ENCODE peak calls at places on chromosome 10, in eight cellular contexts. One of them, this sample, is unnamed.

GRCh38 chr10:97332586-97333350 is 1.8 kb downstream of the FRAT2 start:
- DNase-seq in pulmonary artery endothelial cell: peak
- DNase-seq in GM12878: no peak
- DNase-seq in choroid plexus epithelial cell: peak
- DNase-seq in CD4-positive, alpha-beta memory T cell: no peak
- DNase-seq in activated naive CD8-positive, alpha-beta T cell treated with anti-CD3 and anti-CD28 coated beads, Interleukin-2, amount 50 U/mL, for 16 hours: no peak
- DNase-seq in IMR-90: peak
- DNase-seq in stimulated activated CD4-positive, alpha-beta T cell treated with anti-CD3 and anti-CD28 coated beads, Interleukin-1b, Interleukin-23, amount 100 ng/mL, for 4 hours: no peak
- DNase-seq in this sample: no peak

GRCh38 chr10:75658915-75659314 is 227.5 kb downstream of the LRMDA start:
- DNase-seq in pulmonary artery endothelial cell: no peak
- DNase-seq in GM12878: no peak
- DNase-seq in choroid plexus epithelial cell: no peak
- DNase-seq in CD4-positive, alpha-beta memory T cell: no peak
- DNase-seq in activated naive CD8-positive, alpha-beta T cell treated with anti-CD3 and anti-CD28 coated beads, Interleukin-2, amount 50 U/mL, for 16 hours: no peak
- DNase-seq in IMR-90: no peak
- DNase-seq in stimulated activated CD4-positive, alpha-beta T cell treated with anti-CD3 and anti-CD28 coated beads, Interleukin-1b, Interleukin-23, amount 100 ng/mL, for 4 hours: no peak
- DNase-seq in this sample: no peak

GRCh38 chr10:34102237-34102673 is 712.8 kb downstream of the PARD3 start:
- DNase-seq in pulmonary artery endothelial cell: no peak
- DNase-seq in GM12878: no peak
- DNase-seq in choroid plexus epithelial cell: no peak
- DNase-seq in CD4-positive, alpha-beta memory T cell: no peak
- DNase-seq in activated naive CD8-positive, alpha-beta T cell treated with anti-CD3 and anti-CD28 coated beads, Interleukin-2, amount 50 U/mL, for 16 hours: no peak
- DNase-seq in IMR-90: peak
- DNase-seq in stimulated activated CD4-positive, alpha-beta T cell treated with anti-CD3 and anti-CD28 coated beads, Interleukin-1b, Interleukin-23, amount 100 ng/mL, for 4 hours: no peak
- DNase-seq in this sample: no peak

GRCh38 chr10:44929356-44930113 is 18.4 kb downstream of the TMEM72 start:
- DNase-seq in pulmonary artery endothelial cell: no peak
- DNase-seq in GM12878: no peak
- DNase-seq in choroid plexus epithelial cell: no peak
- DNase-seq in CD4-positive, alpha-beta memory T cell: no peak
- DNase-seq in activated naive CD8-positive, alpha-beta T cell treated with anti-CD3 and anti-CD28 coated beads, Interleukin-2, amount 50 U/mL, for 16 hours: no peak
- DNase-seq in IMR-90: no peak
- DNase-seq in stimulated activated CD4-positive, alpha-beta T cell treated with anti-CD3 and anti-CD28 coated beads, Interleukin-1b, Interleukin-23, amount 100 ng/mL, for 4 hours: no peak
- DNase-seq in this sample: no peak

GRCh38 chr10:70312972-70313371 is 29.2 kb upstream of the NPFFR1 start:
- DNase-seq in pulmonary artery endothelial cell: no peak
- DNase-seq in GM12878: no peak
- DNase-seq in choroid plexus epithelial cell: no peak
- DNase-seq in CD4-positive, alpha-beta memory T cell: no peak
- DNase-seq in activated naive CD8-positive, alpha-beta T cell treated with anti-CD3 and anti-CD28 coated beads, Interleukin-2, amount 50 U/mL, for 16 hours: no peak
- DNase-seq in IMR-90: peak
- DNase-seq in stimulated activated CD4-positive, alpha-beta T cell treated with anti-CD3 and anti-CD28 coated beads, Interleukin-1b, Interleukin-23, amount 100 ng/mL, for 4 hours: no peak
- DNase-seq in this sample: no peak

GRCh38 chr10:31745612-31746376 is 182.8 kb downstream of the ARHGAP12 start:
- DNase-seq in pulmonary artery endothelial cell: peak
- DNase-seq in GM12878: no peak
- DNase-seq in choroid plexus epithelial cell: peak
- DNase-seq in CD4-positive, alpha-beta memory T cell: no peak
- DNase-seq in activated naive CD8-positive, alpha-beta T cell treated with anti-CD3 and anti-CD28 coated beads, Interleukin-2, amount 50 U/mL, for 16 hours: no peak
- DNase-seq in IMR-90: peak
- DNase-seq in stimulated activated CD4-positive, alpha-beta T cell treated with anti-CD3 and anti-CD28 coated beads, Interleukin-1b, Interleukin-23, amount 100 ng/mL, for 4 hours: peak
- DNase-seq in this sample: no peak

GRCh38 chr10:101223274-101224059 is 5.8 kb downstream of the LBX1 start:
- DNase-seq in pulmonary artery endothelial cell: no peak
- DNase-seq in GM12878: no peak
- DNase-seq in choroid plexus epithelial cell: no peak
- DNase-seq in CD4-positive, alpha-beta memory T cell: no peak
- DNase-seq in activated naive CD8-positive, alpha-beta T cell treated with anti-CD3 and anti-CD28 coated beads, Interleukin-2, amount 50 U/mL, for 16 hours: no peak
- DNase-seq in IMR-90: no peak
- DNase-seq in stimulated activated CD4-positive, alpha-beta T cell treated with anti-CD3 and anti-CD28 coated beads, Interleukin-1b, Interleukin-23, amount 100 ng/mL, for 4 hours: no peak
- DNase-seq in this sample: no peak

GRCh38 chr10:86078639-86079035 is 288.0 kb downstream of the GRID1 start:
- DNase-seq in pulmonary artery endothelial cell: no peak
- DNase-seq in GM12878: no peak
- DNase-seq in choroid plexus epithelial cell: no peak
- DNase-seq in CD4-positive, alpha-beta memory T cell: no peak
- DNase-seq in activated naive CD8-positive, alpha-beta T cell treated with anti-CD3 and anti-CD28 coated beads, Interleukin-2, amount 50 U/mL, for 16 hours: no peak
- DNase-seq in IMR-90: no peak
- DNase-seq in stimulated activated CD4-positive, alpha-beta T cell treated with anti-CD3 and anti-CD28 coated beads, Interleukin-1b, Interleukin-23, amount 100 ng/mL, for 4 hours: no peak
- DNase-seq in this sample: no peak

GRCh38 chr10:9052767-9053166 is 998.3 kb downstream of the GATA3 start:
- DNase-seq in pulmonary artery endothelial cell: no peak
- DNase-seq in GM12878: no peak
- DNase-seq in choroid plexus epithelial cell: no peak
- DNase-seq in CD4-positive, alpha-beta memory T cell: no peak
- DNase-seq in activated naive CD8-positive, alpha-beta T cell treated with anti-CD3 and anti-CD28 coated beads, Interleukin-2, amount 50 U/mL, for 16 hours: no peak
- DNase-seq in IMR-90: no peak
- DNase-seq in stimulated activated CD4-positive, alpha-beta T cell treated with anti-CD3 and anti-CD28 coated beads, Interleukin-1b, Interleukin-23, amount 100 ng/mL, for 4 hours: no peak
- DNase-seq in this sample: no peak

GRCh38 chr10:30115391-30116253 is 56.2 kb upstream of the JCAD start:
- DNase-seq in pulmonary artery endothelial cell: no peak
- DNase-seq in GM12878: no peak
- DNase-seq in choroid plexus epithelial cell: peak
- DNase-seq in CD4-positive, alpha-beta memory T cell: no peak
- DNase-seq in activated naive CD8-positive, alpha-beta T cell treated with anti-CD3 and anti-CD28 coated beads, Interleukin-2, amount 50 U/mL, for 16 hours: no peak
- DNase-seq in IMR-90: peak
- DNase-seq in stimulated activated CD4-positive, alpha-beta T cell treated with anti-CD3 and anti-CD28 coated beads, Interleukin-1b, Interleukin-23, amount 100 ng/mL, for 4 hours: no peak
- DNase-seq in this sample: peak

GRCh38 chr10:73110345-73110849 is at the start of gene NUDT13:
- DNase-seq in pulmonary artery endothelial cell: no peak
- DNase-seq in GM12878: peak
- DNase-seq in choroid plexus epithelial cell: peak
- DNase-seq in CD4-positive, alpha-beta memory T cell: peak
- DNase-seq in activated naive CD8-positive, alpha-beta T cell treated with anti-CD3 and anti-CD28 coated beads, Interleukin-2, amount 50 U/mL, for 16 hours: peak
- DNase-seq in IMR-90: peak
- DNase-seq in stimulated activated CD4-positive, alpha-beta T cell treated with anti-CD3 and anti-CD28 coated beads, Interleukin-1b, Interleukin-23, amount 100 ng/mL, for 4 hours: no peak
- DNase-seq in this sample: peak

GRCh38 chr10:72081772-72082590 is 6.4 kb downstream of the SPOCK2 start:
- DNase-seq in pulmonary artery endothelial cell: no peak
- DNase-seq in GM12878: no peak
- DNase-seq in choroid plexus epithelial cell: no peak
- DNase-seq in CD4-positive, alpha-beta memory T cell: peak
- DNase-seq in activated naive CD8-positive, alpha-beta T cell treated with anti-CD3 and anti-CD28 coated beads, Interleukin-2, amount 50 U/mL, for 16 hours: no peak
- DNase-seq in IMR-90: no peak
- DNase-seq in stimulated activated CD4-positive, alpha-beta T cell treated with anti-CD3 and anti-CD28 coated beads, Interleukin-1b, Interleukin-23, amount 100 ng/mL, for 4 hours: no peak
- DNase-seq in this sample: no peak

GRCh38 chr10:48574322-48574796 is 30.5 kb downstream of the ARHGAP22 start:
- DNase-seq in pulmonary artery endothelial cell: no peak
- DNase-seq in GM12878: no peak
- DNase-seq in choroid plexus epithelial cell: no peak
- DNase-seq in CD4-positive, alpha-beta memory T cell: no peak
- DNase-seq in activated naive CD8-positive, alpha-beta T cell treated with anti-CD3 and anti-CD28 coated beads, Interleukin-2, amount 50 U/mL, for 16 hours: no peak
- DNase-seq in IMR-90: no peak
- DNase-seq in stimulated activated CD4-positive, alpha-beta T cell treated with anti-CD3 and anti-CD28 coated beads, Interleukin-1b, Interleukin-23, amount 100 ng/mL, for 4 hours: no peak
- DNase-seq in this sample: no peak

GRCh38 chr10:688621-689426 is 644 bp downstream of the DIP2C start:
- DNase-seq in pulmonary artery endothelial cell: no peak
- DNase-seq in GM12878: no peak
- DNase-seq in choroid plexus epithelial cell: peak
- DNase-seq in CD4-positive, alpha-beta memory T cell: no peak
- DNase-seq in activated naive CD8-positive, alpha-beta T cell treated with anti-CD3 and anti-CD28 coated beads, Interleukin-2, amount 50 U/mL, for 16 hours: no peak
- DNase-seq in IMR-90: peak
- DNase-seq in stimulated activated CD4-positive, alpha-beta T cell treated with anti-CD3 and anti-CD28 coated beads, Interleukin-1b, Interleukin-23, amount 100 ng/mL, for 4 hours: no peak
- DNase-seq in this sample: no peak

GRCh38 chr10:110563132-110563531 is 4.4 kb upstream of the SMC3 start:
- DNase-seq in pulmonary artery endothelial cell: no peak
- DNase-seq in GM12878: no peak
- DNase-seq in choroid plexus epithelial cell: no peak
- DNase-seq in CD4-positive, alpha-beta memory T cell: no peak
- DNase-seq in activated naive CD8-positive, alpha-beta T cell treated with anti-CD3 and anti-CD28 coated beads, Interleukin-2, amount 50 U/mL, for 16 hours: no peak
- DNase-seq in IMR-90: no peak
- DNase-seq in stimulated activated CD4-positive, alpha-beta T cell treated with anti-CD3 and anti-CD28 coated beads, Interleukin-1b, Interleukin-23, amount 100 ng/mL, for 4 hours: no peak
- DNase-seq in this sample: no peak

GRCh38 chr10:14953452-14954000 is 370 bp downstream of the DCLRE1C start:
- DNase-seq in pulmonary artery endothelial cell: peak
- DNase-seq in GM12878: peak
- DNase-seq in choroid plexus epithelial cell: peak
- DNase-seq in CD4-positive, alpha-beta memory T cell: peak
- DNase-seq in activated naive CD8-positive, alpha-beta T cell treated with anti-CD3 and anti-CD28 coated beads, Interleukin-2, amount 50 U/mL, for 16 hours: no peak
- DNase-seq in IMR-90: peak
- DNase-seq in stimulated activated CD4-positive, alpha-beta T cell treated with anti-CD3 and anti-CD28 coated beads, Interleukin-1b, Interleukin-23, amount 100 ng/mL, for 4 hours: no peak
- DNase-seq in this sample: no peak

GRCh38 chr10:16944961-16945360 is 127.7 kb upstream of the RSU1 start:
- DNase-seq in pulmonary artery endothelial cell: peak
- DNase-seq in GM12878: no peak
- DNase-seq in choroid plexus epithelial cell: no peak
- DNase-seq in CD4-positive, alpha-beta memory T cell: no peak
- DNase-seq in activated naive CD8-positive, alpha-beta T cell treated with anti-CD3 and anti-CD28 coated beads, Interleukin-2, amount 50 U/mL, for 16 hours: no peak
- DNase-seq in IMR-90: no peak
- DNase-seq in stimulated activated CD4-positive, alpha-beta T cell treated with anti-CD3 and anti-CD28 coated beads, Interleukin-1b, Interleukin-23, amount 100 ng/mL, for 4 hours: no peak
- DNase-seq in this sample: no peak

GRCh38 chr10:121683803-121684202 is 85.6 kb upstream of the FGFR2 start:
- DNase-seq in pulmonary artery endothelial cell: no peak
- DNase-seq in GM12878: no peak
- DNase-seq in choroid plexus epithelial cell: no peak
- DNase-seq in CD4-positive, alpha-beta memory T cell: no peak
- DNase-seq in activated naive CD8-positive, alpha-beta T cell treated with anti-CD3 and anti-CD28 coated beads, Interleukin-2, amount 50 U/mL, for 16 hours: no peak
- DNase-seq in IMR-90: no peak
- DNase-seq in stimulated activated CD4-positive, alpha-beta T cell treated with anti-CD3 and anti-CD28 coated beads, Interleukin-1b, Interleukin-23, amount 100 ng/mL, for 4 hours: no peak
- DNase-seq in this sample: no peak

GRCh38 chr10:61757525-61758397 is 95.0 kb downstream of the CABCOCO1 start:
- DNase-seq in pulmonary artery endothelial cell: peak
- DNase-seq in GM12878: no peak
- DNase-seq in choroid plexus epithelial cell: peak
- DNase-seq in CD4-positive, alpha-beta memory T cell: no peak
- DNase-seq in activated naive CD8-positive, alpha-beta T cell treated with anti-CD3 and anti-CD28 coated beads, Interleukin-2, amount 50 U/mL, for 16 hours: no peak
- DNase-seq in IMR-90: peak
- DNase-seq in stimulated activated CD4-positive, alpha-beta T cell treated with anti-CD3 and anti-CD28 coated beads, Interleukin-1b, Interleukin-23, amount 100 ng/mL, for 4 hours: no peak
- DNase-seq in this sample: no peak

GRCh38 chr10:25786899-25787298 is 147.1 kb upstream of the MYO3A start:
- DNase-seq in pulmonary artery endothelial cell: no peak
- DNase-seq in GM12878: no peak
- DNase-seq in choroid plexus epithelial cell: no peak
- DNase-seq in CD4-positive, alpha-beta memory T cell: no peak
- DNase-seq in activated naive CD8-positive, alpha-beta T cell treated with anti-CD3 and anti-CD28 coated beads, Interleukin-2, amount 50 U/mL, for 16 hours: no peak
- DNase-seq in IMR-90: no peak
- DNase-seq in stimulated activated CD4-positive, alpha-beta T cell treated with anti-CD3 and anti-CD28 coated beads, Interleukin-1b, Interleukin-23, amount 100 ng/mL, for 4 hours: no peak
- DNase-seq in this sample: no peak

GRCh38 chr10:114902151-114902550 is 35.8 kb upstream of the TRUB1 start:
- DNase-seq in pulmonary artery endothelial cell: no peak
- DNase-seq in GM12878: no peak
- DNase-seq in choroid plexus epithelial cell: peak
- DNase-seq in CD4-positive, alpha-beta memory T cell: no peak
- DNase-seq in activated naive CD8-positive, alpha-beta T cell treated with anti-CD3 and anti-CD28 coated beads, Interleukin-2, amount 50 U/mL, for 16 hours: no peak
- DNase-seq in IMR-90: peak
- DNase-seq in stimulated activated CD4-positive, alpha-beta T cell treated with anti-CD3 and anti-CD28 coated beads, Interleukin-1b, Interleukin-23, amount 100 ng/mL, for 4 hours: no peak
- DNase-seq in this sample: no peak

GRCh38 chr10:121106607-121107006 is 255.4 kb downstream of the WDR11 start:
- DNase-seq in pulmonary artery endothelial cell: no peak
- DNase-seq in GM12878: no peak
- DNase-seq in choroid plexus epithelial cell: no peak
- DNase-seq in CD4-positive, alpha-beta memory T cell: no peak
- DNase-seq in activated naive CD8-positive, alpha-beta T cell treated with anti-CD3 and anti-CD28 coated beads, Interleukin-2, amount 50 U/mL, for 16 hours: no peak
- DNase-seq in IMR-90: no peak
- DNase-seq in stimulated activated CD4-positive, alpha-beta T cell treated with anti-CD3 and anti-CD28 coated beads, Interleukin-1b, Interleukin-23, amount 100 ng/mL, for 4 hours: no peak
- DNase-seq in this sample: no peak

GRCh38 chr10:83037653-83038052 is 1101.7 kb upstream of the GHITM start:
- DNase-seq in pulmonary artery endothelial cell: no peak
- DNase-seq in GM12878: no peak
- DNase-seq in choroid plexus epithelial cell: no peak
- DNase-seq in CD4-positive, alpha-beta memory T cell: no peak
- DNase-seq in activated naive CD8-positive, alpha-beta T cell treated with anti-CD3 and anti-CD28 coated beads, Interleukin-2, amount 50 U/mL, for 16 hours: no peak
- DNase-seq in IMR-90: no peak
- DNase-seq in stimulated activated CD4-positive, alpha-beta T cell treated with anti-CD3 and anti-CD28 coated beads, Interleukin-1b, Interleukin-23, amount 100 ng/mL, for 4 hours: no peak
- DNase-seq in this sample: no peak

GRCh38 chr10:84613336-84614021 is 285.1 kb downstream of the CCSER2 start:
- DNase-seq in pulmonary artery endothelial cell: no peak
- DNase-seq in GM12878: no peak
- DNase-seq in choroid plexus epithelial cell: peak
- DNase-seq in CD4-positive, alpha-beta memory T cell: no peak
- DNase-seq in activated naive CD8-positive, alpha-beta T cell treated with anti-CD3 and anti-CD28 coated beads, Interleukin-2, amount 50 U/mL, for 16 hours: no peak
- DNase-seq in IMR-90: no peak
- DNase-seq in stimulated activated CD4-positive, alpha-beta T cell treated with anti-CD3 and anti-CD28 coated beads, Interleukin-1b, Interleukin-23, amount 100 ng/mL, for 4 hours: no peak
- DNase-seq in this sample: peak

GRCh38 chr10:75495434-75496190 is 64.2 kb downstream of the LRMDA start:
- DNase-seq in pulmonary artery endothelial cell: no peak
- DNase-seq in GM12878: no peak
- DNase-seq in choroid plexus epithelial cell: no peak
- DNase-seq in CD4-positive, alpha-beta memory T cell: no peak
- DNase-seq in activated naive CD8-positive, alpha-beta T cell treated with anti-CD3 and anti-CD28 coated beads, Interleukin-2, amount 50 U/mL, for 16 hours: no peak
- DNase-seq in IMR-90: no peak
- DNase-seq in stimulated activated CD4-positive, alpha-beta T cell treated with anti-CD3 and anti-CD28 coated beads, Interleukin-1b, Interleukin-23, amount 100 ng/mL, for 4 hours: no peak
- DNase-seq in this sample: no peak

GRCh38 chr10:58723977-58724376 is 211.3 kb downstream of the BICC1 start:
- DNase-seq in pulmonary artery endothelial cell: no peak
- DNase-seq in GM12878: no peak
- DNase-seq in choroid plexus epithelial cell: peak
- DNase-seq in CD4-positive, alpha-beta memory T cell: no peak
- DNase-seq in activated naive CD8-positive, alpha-beta T cell treated with anti-CD3 and anti-CD28 coated beads, Interleukin-2, amount 50 U/mL, for 16 hours: no peak
- DNase-seq in IMR-90: peak
- DNase-seq in stimulated activated CD4-positive, alpha-beta T cell treated with anti-CD3 and anti-CD28 coated beads, Interleukin-1b, Interleukin-23, amount 100 ng/mL, for 4 hours: no peak
- DNase-seq in this sample: no peak

GRCh38 chr10:130339091-130339490 is 202.9 kb downstream of the GLRX3 start:
- DNase-seq in pulmonary artery endothelial cell: no peak
- DNase-seq in GM12878: no peak
- DNase-seq in choroid plexus epithelial cell: no peak
- DNase-seq in CD4-positive, alpha-beta memory T cell: no peak
- DNase-seq in activated naive CD8-positive, alpha-beta T cell treated with anti-CD3 and anti-CD28 coated beads, Interleukin-2, amount 50 U/mL, for 16 hours: no peak
- DNase-seq in IMR-90: no peak
- DNase-seq in stimulated activated CD4-positive, alpha-beta T cell treated with anti-CD3 and anti-CD28 coated beads, Interleukin-1b, Interleukin-23, amount 100 ng/mL, for 4 hours: no peak
- DNase-seq in this sample: no peak

GRCh38 chr10:4006051-4006450 is 221.0 kb upstream of the KLF6 start:
- DNase-seq in pulmonary artery endothelial cell: no peak
- DNase-seq in GM12878: no peak
- DNase-seq in choroid plexus epithelial cell: no peak
- DNase-seq in CD4-positive, alpha-beta memory T cell: no peak
- DNase-seq in activated naive CD8-positive, alpha-beta T cell treated with anti-CD3 and anti-CD28 coated beads, Interleukin-2, amount 50 U/mL, for 16 hours: no peak
- DNase-seq in IMR-90: no peak
- DNase-seq in stimulated activated CD4-positive, alpha-beta T cell treated with anti-CD3 and anti-CD28 coated beads, Interleukin-1b, Interleukin-23, amount 100 ng/mL, for 4 hours: no peak
- DNase-seq in this sample: no peak

This sample was measured in NCI-H1694 treated with DMSO at 0.1 percent for 48 hours.